ENCODE peak calls at places on chromosomes 4 and X, in four cellular contexts. One of them, this sample, is unnamed.

GRCh38 chrX:37846141-37846540 is 1.2 kb downstream of the DYNLT3 start:
- DNase-seq in brain microvascular endothelial cell: no peak
- DNase-seq in dorsolateral prefrontal cortex: no peak
- DNase-seq in CD4-positive, alpha-beta T cell: no peak
- DNase-seq in this sample: no peak

GRCh38 chr4:26788341-26788733 is 72.3 kb upstream of the STIM2 start:
- DNase-seq in dorsolateral prefrontal cortex: no peak
- DNase-seq in CD4-positive, alpha-beta T cell: no peak
- DNase-seq in brain microvascular endothelial cell: no peak
- DNase-seq in this sample: no peak

GRCh38 chr4:60378010-60378409 is 822.1 kb upstream of the ADGRL3 start:
- DNase-seq in brain microvascular endothelial cell: no peak
- DNase-seq in CD4-positive, alpha-beta T cell: no peak
- DNase-seq in dorsolateral prefrontal cortex: no peak
- DNase-seq in this sample: no peak

GRCh38 chrX:8279323-8279722 is 108.3 kb upstream of the VCX2 start:
- DNase-seq in brain microvascular endothelial cell: no peak
- DNase-seq in CD4-positive, alpha-beta T cell: no peak
- DNase-seq in dorsolateral prefrontal cortex: no peak
- DNase-seq in this sample: no peak

GRCh38 chrX:113833096-113833495 is 750.8 kb upstream of the HTR2C start:
- DNase-seq in brain microvascular endothelial cell: no peak
- DNase-seq in CD4-positive, alpha-beta T cell: no peak
- DNase-seq in dorsolateral prefrontal cortex: no peak
- DNase-seq in this sample: no peak

GRCh38 chrX:73868916-73869315 is 305.9 kb downstream of the CHIC1 start:
- DNase-seq in CD4-positive, alpha-beta T cell: no peak
- DNase-seq in brain microvascular endothelial cell: no peak
- DNase-seq in dorsolateral prefrontal cortex: no peak
- DNase-seq in this sample: no peak

GRCh38 chr4:173417833-173418232 is 18.9 kb upstream of the SCRG1 start:
- DNase-seq in CD4-positive, alpha-beta T cell: no peak
- DNase-seq in dorsolateral prefrontal cortex: no peak
- DNase-seq in brain microvascular endothelial cell: no peak
- DNase-seq in this sample: no peak

GRCh38 chr4:173040200-173040599 is 128.4 kb upstream of the GALNT7 start:
- DNase-seq in brain microvascular endothelial cell: no peak
- DNase-seq in dorsolateral prefrontal cortex: no peak
- DNase-seq in CD4-positive, alpha-beta T cell: no peak
- DNase-seq in this sample: peak; percentile 2

GRCh38 chrX:149830192-149830873 is 48.6 kb downstream of the MAGEA9 start:
- DNase-seq in brain microvascular endothelial cell: peak; percentile 28
- DNase-seq in dorsolateral prefrontal cortex: no peak
- DNase-seq in CD4-positive, alpha-beta T cell: no peak
- DNase-seq in this sample: peak; percentile 35

GRCh38 chrX:66176134-66176533 is 12.1 kb downstream of the HEPH start:
- DNase-seq in dorsolateral prefrontal cortex: no peak
- DNase-seq in brain microvascular endothelial cell: no peak
- DNase-seq in CD4-positive, alpha-beta T cell: no peak
- DNase-seq in this sample: no peak

GRCh38 chr4:6420972-6421371 is 51.4 kb downstream of the PPP2R2C start:
- DNase-seq in CD4-positive, alpha-beta T cell: no peak
- DNase-seq in dorsolateral prefrontal cortex: no peak
- DNase-seq in brain microvascular endothelial cell: no peak
- DNase-seq in this sample: no peak

GRCh38 chr4:188976644-188977115 is 837.4 kb downstream of the TRIML1 start:
- DNase-seq in CD4-positive, alpha-beta T cell: no peak
- DNase-seq in brain microvascular endothelial cell: peak; percentile 28
- DNase-seq in dorsolateral prefrontal cortex: no peak
- DNase-seq in this sample: peak; percentile 69

GRCh38 chr4:3009422-3009821 is 46.1 kb downstream of the GRK4 start:
- DNase-seq in CD4-positive, alpha-beta T cell: no peak
- DNase-seq in brain microvascular endothelial cell: no peak
- DNase-seq in dorsolateral prefrontal cortex: no peak
- DNase-seq in this sample: peak; percentile 70

GRCh38 chrX:139290310-139290709 is 240.2 kb upstream of the F9 start:
- DNase-seq in CD4-positive, alpha-beta T cell: no peak
- DNase-seq in dorsolateral prefrontal cortex: no peak
- DNase-seq in brain microvascular endothelial cell: no peak
- DNase-seq in this sample: no peak

GRCh38 chrX:50913520-50913919 is 3.0 kb downstream of the BMP15 start:
- DNase-seq in brain microvascular endothelial cell: no peak
- DNase-seq in CD4-positive, alpha-beta T cell: no peak
- DNase-seq in dorsolateral prefrontal cortex: no peak
- DNase-seq in this sample: no peak

GRCh38 chrX:139801397-139801813 is 93.4 kb upstream of the MCF2 start:
- DNase-seq in CD4-positive, alpha-beta T cell: no peak
- DNase-seq in brain microvascular endothelial cell: no peak
- DNase-seq in dorsolateral prefrontal cortex: no peak
- DNase-seq in this sample: no peak

GRCh38 chr4:76673361-76673760 is 224.6 kb downstream of the SOWAHB start:
- DNase-seq in brain microvascular endothelial cell: no peak
- DNase-seq in dorsolateral prefrontal cortex: no peak
- DNase-seq in CD4-positive, alpha-beta T cell: no peak
- DNase-seq in this sample: peak; percentile 59

DNA sequence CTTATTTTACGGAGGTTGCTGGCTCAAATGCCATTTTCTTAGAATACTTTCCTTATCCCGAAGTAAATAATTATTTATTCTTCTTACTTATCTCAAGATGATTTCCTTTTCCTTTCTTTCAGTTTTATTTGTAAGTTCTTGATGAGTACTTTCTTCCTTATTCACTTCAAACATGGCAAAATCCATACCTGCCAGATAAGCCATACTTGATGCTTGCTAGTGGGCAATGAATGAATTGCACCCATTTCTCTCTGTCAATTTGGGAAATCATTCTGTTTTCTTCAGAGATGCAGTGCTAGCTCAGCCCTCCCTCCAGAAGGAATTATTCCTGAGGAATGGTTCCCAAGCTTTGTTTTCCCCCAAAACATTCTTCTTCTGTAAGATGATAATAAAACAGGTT is 598.3 kb downstream of the SPRY1 start:
- DNase-seq in brain microvascular endothelial cell: no peak
- DNase-seq in CD4-positive, alpha-beta T cell: no peak
- DNase-seq in dorsolateral prefrontal cortex: no peak
- DNase-seq in this sample: no peak
- TF ChIP-seq CTCF in brain microvascular endothelial cell: peak; percentile 49
- TF ChIP-seq CTCF in CD4-positive, alpha-beta T cell: no peak
- TF ChIP-seq CTCF in dorsolateral prefrontal cortex: no peak
- TF ChIP-seq CTCF in this sample: no peak

DNA sequence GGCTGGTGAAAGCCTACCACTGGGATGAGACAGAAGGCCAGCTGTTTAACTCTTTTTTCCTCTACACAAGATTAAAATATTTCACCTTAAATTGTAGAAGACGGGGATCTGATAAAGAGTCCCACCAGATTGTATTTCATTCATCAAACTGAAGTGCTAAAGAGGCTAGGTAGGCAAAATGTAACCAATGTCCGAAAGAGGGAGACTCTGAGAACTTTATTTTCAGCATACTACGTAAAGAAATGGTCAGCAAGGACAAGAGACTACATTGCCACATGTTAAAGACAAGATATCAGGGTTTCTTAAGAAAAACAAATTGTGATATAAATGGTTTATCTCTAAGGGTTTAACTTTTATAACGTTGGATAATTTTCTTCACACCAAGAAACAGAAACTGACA is 71.6 kb upstream of the INPP4B start:
- DNase-seq in brain microvascular endothelial cell: no peak
- DNase-seq in dorsolateral prefrontal cortex: no peak
- DNase-seq in CD4-positive, alpha-beta T cell: no peak
- DNase-seq in this sample: no peak
- TF ChIP-seq CTCF in brain microvascular endothelial cell: no peak
- TF ChIP-seq CTCF in dorsolateral prefrontal cortex: no peak
- TF ChIP-seq CTCF in CD4-positive, alpha-beta T cell: no peak
- TF ChIP-seq CTCF in this sample: no peak

GRCh38 chr4:80986021-80986420 is 44.5 kb upstream of the BMP3 start:
- DNase-seq in CD4-positive, alpha-beta T cell: no peak
- DNase-seq in brain microvascular endothelial cell: no peak
- DNase-seq in dorsolateral prefrontal cortex: no peak
- DNase-seq in this sample: no peak

GRCh38 chr4:80990851-80991250 is 39.7 kb upstream of the BMP3 start:
- DNase-seq in brain microvascular endothelial cell: no peak
- DNase-seq in dorsolateral prefrontal cortex: no peak
- DNase-seq in CD4-positive, alpha-beta T cell: no peak
- DNase-seq in this sample: no peak

GRCh38 chr4:80989921-80990544 is 40.5 kb upstream of the BMP3 start:
- DNase-seq in CD4-positive, alpha-beta T cell: no peak
- DNase-seq in dorsolateral prefrontal cortex: no peak
- DNase-seq in brain microvascular endothelial cell: peak; percentile 59
- DNase-seq in this sample: peak; percentile 78
- TF ChIP-seq CTCF in CD4-positive, alpha-beta T cell: peak; percentile 85
- TF ChIP-seq CTCF in dorsolateral prefrontal cortex: peak; percentile 79
- TF ChIP-seq CTCF in brain microvascular endothelial cell: peak; percentile 63
- TF ChIP-seq CTCF in this sample: peak; percentile 51

DNA sequence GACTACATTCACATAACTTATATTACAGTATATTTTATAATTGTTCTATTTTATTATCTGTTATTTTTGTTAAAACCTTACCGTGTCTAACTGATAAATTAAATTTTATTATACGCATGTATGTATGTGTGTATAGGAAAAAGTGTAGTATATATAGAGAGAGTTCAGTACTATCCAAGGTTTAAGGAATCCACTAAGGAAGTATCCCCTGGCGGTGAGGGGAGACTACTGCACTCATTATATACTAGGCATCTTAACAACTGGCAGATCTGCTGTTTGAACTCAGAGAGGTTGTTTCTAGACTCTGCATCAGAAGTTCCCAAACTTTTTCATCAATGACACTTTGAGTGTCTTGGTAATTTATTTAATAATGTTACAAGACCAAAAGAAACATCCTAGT is 70.9 kb downstream of the NDST4 start:
- DNase-seq in CD4-positive, alpha-beta T cell: no peak
- DNase-seq in dorsolateral prefrontal cortex: no peak
- DNase-seq in brain microvascular endothelial cell: no peak
- DNase-seq in this sample: no peak
- TF ChIP-seq CTCF in CD4-positive, alpha-beta T cell: no peak
- TF ChIP-seq CTCF in dorsolateral prefrontal cortex: no peak
- TF ChIP-seq CTCF in brain microvascular endothelial cell: peak; percentile 49
- TF ChIP-seq CTCF in this sample: peak; percentile 18

DNA sequence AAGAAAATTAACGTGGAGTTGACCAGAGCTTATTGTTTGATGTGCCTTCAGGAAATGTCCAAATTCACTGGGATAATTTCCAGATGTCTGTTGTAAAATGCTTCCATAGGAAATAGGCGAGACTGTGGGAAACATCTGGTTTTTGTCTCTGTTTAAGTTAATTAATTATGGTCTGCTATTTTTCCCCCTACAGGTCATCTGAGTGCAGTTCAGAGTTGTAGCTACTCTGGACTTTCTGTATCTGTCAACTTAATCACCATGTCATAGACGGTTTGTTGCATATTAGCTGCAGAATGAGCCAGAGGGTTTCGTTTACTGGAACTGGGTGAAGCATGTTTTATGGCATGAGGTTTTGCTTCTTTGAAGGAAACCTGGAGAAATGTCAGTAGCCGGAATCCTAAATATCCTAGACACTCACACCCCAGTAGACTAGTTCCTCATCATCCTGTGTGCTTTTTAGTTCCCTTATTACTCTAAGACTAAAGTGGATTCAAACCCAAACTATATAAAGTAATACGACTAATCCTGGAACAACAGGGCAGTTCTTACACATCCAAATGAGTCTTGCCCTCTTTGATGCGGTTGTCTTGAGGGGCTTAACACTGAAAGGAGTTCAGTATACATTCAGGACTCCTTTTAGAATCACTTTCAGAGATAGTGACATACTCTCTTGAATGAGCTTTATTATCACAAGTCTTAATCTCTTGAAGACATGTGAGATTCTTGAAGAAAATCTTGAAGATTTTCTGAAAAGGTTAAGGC is 62.5 kb downstream of the PPEF1 start:
- DNase-seq in brain microvascular endothelial cell: no peak
- DNase-seq in dorsolateral prefrontal cortex: no peak
- DNase-seq in CD4-positive, alpha-beta T cell: no peak
- DNase-seq in this sample: no peak
- TF ChIP-seq CTCF in brain microvascular endothelial cell: no peak
- TF ChIP-seq CTCF in dorsolateral prefrontal cortex: no peak
- TF ChIP-seq CTCF in CD4-positive, alpha-beta T cell: no peak
- TF ChIP-seq CTCF in this sample: no peak

GRCh38 chrX:129316461-129316860 is 206.8 kb downstream of the SMARCA1 start:
- DNase-seq in dorsolateral prefrontal cortex: no peak
- DNase-seq in brain microvascular endothelial cell: no peak
- DNase-seq in CD4-positive, alpha-beta T cell: no peak
- DNase-seq in this sample: no peak

GRCh38 chrX:129323115-129323514 is 200.2 kb downstream of the SMARCA1 start:
- DNase-seq in brain microvascular endothelial cell: no peak
- DNase-seq in dorsolateral prefrontal cortex: no peak
- DNase-seq in CD4-positive, alpha-beta T cell: no peak
- DNase-seq in this sample: no peak

DNA sequence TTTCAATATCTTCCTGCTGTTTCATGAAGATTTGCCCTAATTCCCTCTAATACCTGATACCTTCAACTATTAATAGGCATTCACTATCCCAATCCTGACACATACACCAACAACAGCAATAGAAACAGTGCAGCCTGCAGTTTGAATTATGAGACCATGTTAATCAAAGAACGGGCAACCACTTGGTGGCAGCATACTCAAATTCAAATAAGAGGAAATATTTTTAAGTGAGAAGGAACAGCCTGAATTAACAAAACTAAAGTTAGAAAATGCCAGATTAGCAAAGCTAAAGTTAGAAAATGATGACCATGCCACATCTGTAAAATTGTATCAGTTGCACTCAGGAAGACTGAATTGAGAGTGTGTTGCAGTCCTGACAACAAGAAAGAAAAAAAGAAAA is 204.9 kb downstream of the SMARCA1 start:
- DNase-seq in CD4-positive, alpha-beta T cell: no peak
- DNase-seq in brain microvascular endothelial cell: peak; percentile 26
- DNase-seq in dorsolateral prefrontal cortex: no peak
- DNase-seq in this sample: no peak
- TF ChIP-seq CTCF in CD4-positive, alpha-beta T cell: no peak
- TF ChIP-seq CTCF in brain microvascular endothelial cell: peak; percentile 47
- TF ChIP-seq CTCF in dorsolateral prefrontal cortex: peak; percentile 23
- TF ChIP-seq CTCF in this sample: no peak

GRCh38 chr4:150799207-150799606 is 215.9 kb downstream of the LRBA start:
- DNase-seq in dorsolateral prefrontal cortex: no peak
- DNase-seq in CD4-positive, alpha-beta T cell: no peak
- DNase-seq in brain microvascular endothelial cell: no peak
- DNase-seq in this sample: no peak
- TF ChIP-seq CTCF in dorsolateral prefrontal cortex: no peak
- TF ChIP-seq CTCF in CD4-positive, alpha-beta T cell: no peak
- TF ChIP-seq CTCF in brain microvascular endothelial cell: peak; percentile 48
- TF ChIP-seq CTCF in this sample: no peak

This sample was measured in foreskin fibroblast.